ENCODE peak calls at places on chromosomes 5 and 9, in five cellular contexts. U is GM12878, R is HCT116, E is K562, J is H1. I is an unnamed sample.

GRCh38 chr5:58717303-58718012 is 134.6 kb downstream of the RAB3C start:
- DNase-seq in J (peak; percentile 17), U (no peak), R (no peak), E (no peak), I (no peak)

GRCh38 chr9:71506821-71507220 is 261.5 kb downstream of the CEMIP2 start:
- DNase-seq in J (no peak), R (no peak), U (no peak), E (no peak), I (no peak)

GRCh38 chr5:170312666-170313065 is 15.1 kb upstream of the LCP2 start:
- DNase-seq in E (no peak), R (no peak), J (no peak), U (no peak), I (no peak)

GRCh38 chr9:126024581-126025230 is 277.5 kb downstream of the PBX3 start:
- DNase-seq in R (no peak), E (no peak), J (no peak), U (no peak), I (no peak)

GRCh38 chr5:145568581-145568980 is 266.6 kb downstream of the PRELID2 start:
- DNase-seq in E (no peak), J (no peak), R (no peak), U (no peak), I (no peak)

GRCh38 chr5:3119435-3119834 is 368.0 kb upstream of the IRX2 start:
- DNase-seq in U (no peak), E (no peak), J (no peak), R (no peak), I (no peak)

GRCh38 chr5:885127-885442 is 7.5 kb downstream of the BRD9 start:
- DNase-seq in U (no peak), J (no peak), R (no peak), E (no peak), I (no peak)

GRCh38 chr5:56735845-56736641 is 79.3 kb upstream of the MAP3K1 start:
- DNase-seq in E (no peak), J (no peak), R (no peak), U (no peak), I (no peak)

GRCh38 chr5:107975568-107975967 is 304.8 kb upstream of the EFNA5 start:
- DNase-seq in R (no peak), J (no peak), U (no peak), E (no peak), I (no peak)

GRCh38 chr9:33159058-33159759 is 7.9 kb downstream of the B4GALT1 start:
- DNase-seq in U (no peak), R (no peak), J (no peak), E (no peak), I (no peak)

GRCh38 chr5:179550511-179551342 is at the start of gene RUFY1:
- DNase-seq in J (no peak), R (peak; percentile 37), E (peak; percentile 92), U (peak; percentile 20), I (peak; percentile 93)

GRCh38 chr9:93027750-93028149 is 30.8 kb upstream of the SUSD3 start:
- DNase-seq in U (no peak), J (no peak), R (no peak), E (no peak), I (no peak)

GRCh38 chr9:134165357-134166315 is 1.3 kb upstream of the RNU6ATAC start:
- DNase-seq in U (no peak), R (peak; percentile 15), E (peak; percentile 36), J (no peak), I (peak; percentile 45)

GRCh38 chr5:39605966-39606591 is 181.3 kb upstream of the DAB2 start:
- DNase-seq in E (no peak), J (no peak), R (no peak), U (no peak), I (peak; percentile 27)

GRCh38 chr9:132898043-132898442 is 19.3 kb downstream of the SPACA9 start:
- DNase-seq in J (no peak), U (no peak), E (no peak), R (no peak), I (no peak)

GRCh38 chr5:130549884-130550552 is 615.0 kb downstream of the HINT1 start:
- DNase-seq in E (no peak), J (no peak), R (peak; percentile 66), U (no peak), I (no peak)

GRCh38 chr5:100746730-100747129 is 156.4 kb downstream of the ST8SIA4 start:
- DNase-seq in E (no peak), J (no peak), R (no peak), U (no peak), I (no peak)

GRCh38 chr5:1244976-1245375 is 19.8 kb downstream of the SLC6A18 start:
- DNase-seq in U (no peak), E (peak; percentile 35), R (no peak), J (no peak), I (peak; percentile 64)

GRCh38 chr5:27341342-27341741 is 303.0 kb upstream of the CDH9 start:
- DNase-seq in E (no peak), R (no peak), U (no peak), J (no peak), I (no peak)

GRCh38 chr5:167743685-167744084 is 547.8 kb upstream of the WWC1 start:
- DNase-seq in R (no peak), J (no peak), E (no peak), U (no peak), I (no peak)

GRCh38 chr5:67206381-67207328 is 10.1 kb upstream of the CD180 start:
- DNase-seq in E (peak; percentile 55), U (peak; percentile 94), R (peak; percentile 82), J (no peak), I (peak; percentile 69)

GRCh38 chr5:176192094-176192721 is 46.0 kb upstream of the SIMC1 start:
- DNase-seq in J (no peak), E (no peak), U (no peak), R (no peak), I (no peak)

GRCh38 chr5:115246361-115246991 is 16.2 kb downstream of the PGGT1B start:
- DNase-seq in R (peak; percentile 35), E (peak; percentile 20), U (peak; percentile 7), J (no peak), I (no peak)

GRCh38 chr9:77892955-77893514 is 138.6 kb downstream of the GNAQ start:
- DNase-seq in U (no peak), E (no peak), J (no peak), R (no peak), I (no peak)

GRCh38 chr9:128637656-128638055 is 19.0 kb downstream of the DYNC2I2 start:
- DNase-seq in J (no peak), R (no peak), E (no peak), U (no peak), I (no peak)

GRCh38 chr5:179276838-179277395 is 68.3 kb downstream of the ADAMTS2 start:
- DNase-seq in U (no peak), E (peak; percentile 24), J (no peak), R (no peak), I (no peak)

GRCh38 chr5:35138232-35138631 is 90.5 kb upstream of the AGXT2 start:
- DNase-seq in R (no peak), E (no peak), J (no peak), U (no peak), I (no peak)

GRCh38 chr5:113034182-113034773 is 57.7 kb downstream of the DCP2 start:
- DNase-seq in U (no peak), J (no peak), R (no peak), E (no peak), I (no peak)

GRCh38 chr9:92158097-92158601 is 42.9 kb upstream of the SPTLC1 start:
- DNase-seq in U (no peak), J (no peak), R (no peak), E (no peak), I (no peak)

GRCh38 chr5:138000102-138000723 is 32.7 kb downstream of the FAM13B start:
- DNase-seq in J (no peak), E (no peak), U (no peak), R (peak; percentile 35), I (no peak)

GRCh38 chr9:98951967-98952366 is 8.3 kb downstream of the COL15A1 start:
- DNase-seq in U (no peak), R (no peak), E (no peak), J (no peak), I (no peak)

GRCh38 chr9:76898786-76899185 is 7.1 kb downstream of the PRUNE2 start:
- DNase-seq in J (no peak), R (no peak), U (no peak), E (no peak), I (no peak)

GRCh38 chr5:109485030-109485429 is 75.3 kb upstream of the PJA2 start:
- DNase-seq in J (no peak), E (peak; percentile 23), R (no peak), U (no peak), I (no peak)

DNA sequence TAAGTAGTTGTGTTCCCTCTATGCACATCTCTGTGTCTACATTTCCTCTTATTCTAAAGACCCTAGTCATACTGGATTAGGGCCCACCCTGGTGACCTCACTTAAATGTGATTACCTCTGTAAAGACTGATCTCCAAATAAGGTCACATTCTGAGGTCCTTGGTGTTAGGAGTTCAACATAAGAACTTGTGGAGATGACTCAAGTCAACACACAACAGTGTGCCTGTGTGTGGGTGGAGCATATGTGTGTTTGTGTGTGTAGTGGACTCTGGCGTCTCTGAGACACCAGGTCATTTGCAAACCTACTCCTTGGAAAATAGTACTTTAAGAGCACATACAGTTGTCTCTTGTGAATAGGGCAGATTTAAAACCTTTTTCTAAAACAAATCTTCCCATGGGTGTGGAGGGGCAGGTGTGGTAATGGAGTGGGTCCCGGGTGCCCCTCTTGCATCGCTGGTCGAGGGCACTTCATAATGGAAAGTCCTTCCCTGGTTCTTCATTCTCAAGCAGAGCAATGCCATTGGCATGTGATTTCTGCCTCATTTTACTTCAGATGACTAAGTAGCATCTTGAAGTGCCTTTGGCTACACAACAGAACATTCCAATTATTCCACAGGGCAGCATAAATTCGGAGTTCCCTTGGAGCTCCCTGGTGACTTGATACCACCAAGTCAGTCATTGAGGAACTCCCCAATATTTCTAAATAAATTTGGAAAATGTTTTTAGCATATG is 84.4 kb downstream of the C9orf152 start:
- DNase-seq in E (no peak), U (no peak), R (no peak), J (no peak), I (no peak)
- TF ChIP-seq JUND in E (no peak), U (no peak), R (no peak), J (no peak), I (no peak)

DNA sequence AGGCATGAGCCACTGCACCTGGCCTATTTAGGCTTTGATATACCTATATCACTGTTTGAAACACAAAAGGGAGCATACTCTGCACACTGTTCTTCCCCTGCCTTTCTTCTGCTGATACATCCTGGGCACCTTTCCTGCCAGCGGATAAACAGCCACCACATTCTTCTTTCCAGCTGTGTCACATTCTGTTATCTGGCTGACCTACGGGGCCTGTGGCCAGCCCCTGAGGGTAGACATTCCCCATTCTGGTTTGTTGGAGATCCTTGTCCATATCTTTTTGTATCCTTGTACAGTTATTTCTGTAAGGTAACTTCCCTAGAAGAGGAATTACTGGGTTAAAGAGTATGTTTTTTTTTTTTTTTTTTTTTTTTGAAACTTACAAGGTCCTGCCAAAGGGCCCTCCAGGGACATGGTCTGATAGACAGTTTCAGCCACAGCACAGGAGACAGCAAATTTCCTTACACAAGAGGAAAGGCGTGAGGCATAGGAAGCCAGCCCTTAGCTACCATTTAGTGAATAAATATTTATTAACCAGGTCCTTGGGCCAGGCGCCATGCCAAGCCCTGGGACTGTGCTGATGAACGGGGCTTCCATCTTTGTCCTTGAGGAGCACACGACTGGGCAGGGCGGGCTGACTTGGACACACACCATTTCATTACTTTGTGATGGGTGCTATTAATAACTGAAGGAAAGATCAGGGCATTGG is 57.8 kb downstream of the ERGIC1 start:
- DNase-seq in J (no peak), U (no peak), E (no peak), R (no peak), I (no peak)
- TF ChIP-seq JUND in J (no peak), U (no peak), E (no peak), R (no peak), I (no peak)

GRCh38 chr5:149636861-149637246 is 55.6 kb downstream of the ARHGEF37 start:
- DNase-seq in J (peak; percentile 49), R (peak; percentile 65), U (no peak), E (peak; percentile 72), I (peak; percentile 79)
- TF ChIP-seq JUND in J (no peak), R (no peak), U (no peak), E (no peak), I (no peak)

GRCh38 chr5:55638455-55638854 is 73.7 kb downstream of the SLC38A9 start:
- DNase-seq in E (no peak), J (no peak), U (no peak), R (no peak), I (peak; percentile 67)
- TF ChIP-seq JUND in E (no peak), J (no peak), U (no peak), R (no peak), I (no peak)

I was measured in T47D.